ENCODE peak calls at places on chromosomes 4 and X, in ten cellular contexts. One of them, this sample, is unnamed.

GRCh38 chr4:145680902-145681301 is 956 bp downstream of the C4orf51 start:
- DNase-seq in NCI-H1105 treated with DMSO at 0.1 percent for 48 hours: no peak
- DNase-seq in fibroblast of the conjunctiva: no peak
- DNase-seq in Karpas-422: no peak
- DNase-seq in stimulated activated CD4-positive, alpha-beta T cell treated with anti-CD3 and anti-CD28 coated beads, Interleukin-1b, Interleukin-23, amount 100 ng/mL, for 1 hour: no peak
- DNase-seq in brain microvascular endothelial cell: no peak
- DNase-seq in M059J: no peak
- DNase-seq in thyroid gland: no peak
- DNase-seq in EL: no peak
- DNase-seq in Right ventricle myocardium superior: no peak
- DNase-seq in this sample: peak; percentile 21

GRCh38 chrX:133781174-133781573 is 204.2 kb downstream of the GPC3 start:
- DNase-seq in NCI-H1105 treated with DMSO at 0.1 percent for 48 hours: no peak
- DNase-seq in fibroblast of the conjunctiva: no peak
- DNase-seq in Karpas-422: no peak
- DNase-seq in stimulated activated CD4-positive, alpha-beta T cell treated with anti-CD3 and anti-CD28 coated beads, Interleukin-1b, Interleukin-23, amount 100 ng/mL, for 1 hour: no peak
- DNase-seq in brain microvascular endothelial cell: no peak
- DNase-seq in M059J: no peak
- DNase-seq in thyroid gland: no peak
- DNase-seq in EL: no peak
- DNase-seq in Right ventricle myocardium superior: no peak
- DNase-seq in this sample: no peak

GRCh38 chr4:38802561-38803355 is 1.8 kb downstream of the TLR1 start:
- DNase-seq in NCI-H1105 treated with DMSO at 0.1 percent for 48 hours: no peak
- DNase-seq in fibroblast of the conjunctiva: no peak
- DNase-seq in Karpas-422: no peak
- DNase-seq in stimulated activated CD4-positive, alpha-beta T cell treated with anti-CD3 and anti-CD28 coated beads, Interleukin-1b, Interleukin-23, amount 100 ng/mL, for 1 hour: no peak
- DNase-seq in brain microvascular endothelial cell: no peak
- DNase-seq in M059J: no peak
- DNase-seq in thyroid gland: no peak
- DNase-seq in EL: no peak
- DNase-seq in Right ventricle myocardium superior: no peak
- DNase-seq in this sample: no peak

GRCh38 chr4:179662522-179662921 is 2220.3 kb upstream of the AGA start:
- DNase-seq in NCI-H1105 treated with DMSO at 0.1 percent for 48 hours: no peak
- DNase-seq in fibroblast of the conjunctiva: no peak
- DNase-seq in Karpas-422: no peak
- DNase-seq in stimulated activated CD4-positive, alpha-beta T cell treated with anti-CD3 and anti-CD28 coated beads, Interleukin-1b, Interleukin-23, amount 100 ng/mL, for 1 hour: no peak
- DNase-seq in brain microvascular endothelial cell: no peak
- DNase-seq in M059J: no peak
- DNase-seq in thyroid gland: no peak
- DNase-seq in EL: no peak
- DNase-seq in Right ventricle myocardium superior: no peak
- DNase-seq in this sample: no peak

GRCh38 chr4:3523628-3524221 is 8.5 kb downstream of the LRPAP1 start:
- DNase-seq in NCI-H1105 treated with DMSO at 0.1 percent for 48 hours: no peak
- DNase-seq in fibroblast of the conjunctiva: no peak
- DNase-seq in Karpas-422: no peak
- DNase-seq in stimulated activated CD4-positive, alpha-beta T cell treated with anti-CD3 and anti-CD28 coated beads, Interleukin-1b, Interleukin-23, amount 100 ng/mL, for 1 hour: no peak
- DNase-seq in brain microvascular endothelial cell: no peak
- DNase-seq in M059J: no peak
- DNase-seq in thyroid gland: no peak
- DNase-seq in EL: no peak
- DNase-seq in Right ventricle myocardium superior: no peak
- DNase-seq in this sample: no peak

GRCh38 chr4:140056015-140056414 is 98.0 kb downstream of the MAML3 start:
- DNase-seq in NCI-H1105 treated with DMSO at 0.1 percent for 48 hours: no peak
- DNase-seq in fibroblast of the conjunctiva: no peak
- DNase-seq in Karpas-422: no peak
- DNase-seq in stimulated activated CD4-positive, alpha-beta T cell treated with anti-CD3 and anti-CD28 coated beads, Interleukin-1b, Interleukin-23, amount 100 ng/mL, for 1 hour: no peak
- DNase-seq in brain microvascular endothelial cell: no peak
- DNase-seq in M059J: no peak
- DNase-seq in thyroid gland: peak; percentile 39
- DNase-seq in EL: no peak
- DNase-seq in Right ventricle myocardium superior: no peak
- DNase-seq in this sample: no peak

GRCh38 chrX:152878976-152879755 is 18.7 kb upstream of the ZNF185 start:
- DNase-seq in NCI-H1105 treated with DMSO at 0.1 percent for 48 hours: no peak
- DNase-seq in fibroblast of the conjunctiva: no peak
- DNase-seq in Karpas-422: no peak
- DNase-seq in stimulated activated CD4-positive, alpha-beta T cell treated with anti-CD3 and anti-CD28 coated beads, Interleukin-1b, Interleukin-23, amount 100 ng/mL, for 1 hour: no peak
- DNase-seq in brain microvascular endothelial cell: no peak
- DNase-seq in M059J: no peak
- DNase-seq in thyroid gland: peak; percentile 82
- DNase-seq in EL: no peak
- DNase-seq in Right ventricle myocardium superior: no peak
- DNase-seq in this sample: peak; percentile 10

GRCh38 chrX:121256653-121257052 is 209.2 kb downstream of the GLUD2 start:
- DNase-seq in NCI-H1105 treated with DMSO at 0.1 percent for 48 hours: no peak
- DNase-seq in fibroblast of the conjunctiva: peak; percentile 4
- DNase-seq in Karpas-422: no peak
- DNase-seq in stimulated activated CD4-positive, alpha-beta T cell treated with anti-CD3 and anti-CD28 coated beads, Interleukin-1b, Interleukin-23, amount 100 ng/mL, for 1 hour: no peak
- DNase-seq in brain microvascular endothelial cell: no peak
- DNase-seq in M059J: peak; percentile 24
- DNase-seq in thyroid gland: no peak
- DNase-seq in EL: peak; percentile 10
- DNase-seq in Right ventricle myocardium superior: no peak
- DNase-seq in this sample: peak; percentile 0

GRCh38 chrX:22360129-22360528 is 87.4 kb downstream of the CBLL2 start:
- DNase-seq in NCI-H1105 treated with DMSO at 0.1 percent for 48 hours: no peak
- DNase-seq in fibroblast of the conjunctiva: no peak
- DNase-seq in Karpas-422: no peak
- DNase-seq in stimulated activated CD4-positive, alpha-beta T cell treated with anti-CD3 and anti-CD28 coated beads, Interleukin-1b, Interleukin-23, amount 100 ng/mL, for 1 hour: no peak
- DNase-seq in brain microvascular endothelial cell: no peak
- DNase-seq in M059J: no peak
- DNase-seq in thyroid gland: no peak
- DNase-seq in EL: no peak
- DNase-seq in Right ventricle myocardium superior: no peak
- DNase-seq in this sample: peak; percentile 6

GRCh38 chr4:25859429-25860148 is 3.2 kb downstream of the SEL1L3 start:
- DNase-seq in NCI-H1105 treated with DMSO at 0.1 percent for 48 hours: no peak
- DNase-seq in fibroblast of the conjunctiva: no peak
- DNase-seq in Karpas-422: peak; percentile 92
- DNase-seq in stimulated activated CD4-positive, alpha-beta T cell treated with anti-CD3 and anti-CD28 coated beads, Interleukin-1b, Interleukin-23, amount 100 ng/mL, for 1 hour: no peak
- DNase-seq in brain microvascular endothelial cell: no peak
- DNase-seq in M059J: peak; percentile 16
- DNase-seq in thyroid gland: no peak
- DNase-seq in EL: no peak
- DNase-seq in Right ventricle myocardium superior: no peak
- DNase-seq in this sample: no peak

This sample was measured in amniotic epithelial cell.